ENCODE peak calls at places on chromosomes 13 and 19, in nine cellular contexts. X is NCI-H1048; R is MCF 10A; Z is GM06990; P is neural crest cell; K is activated CD8-positive, alpha-beta T cell treated with anti-CD3 and anti-CD28 coated beads for 36 hours; F is T-helper 2 cell; A is NCI-H1105; Q is WERI-Rb-1. E is an unnamed sample.
A peak's percentile ranks its signal among the peaks of the same experiment; 100 is the strongest.

GRCh38 chr13:89361909-89362308 is 1690.7 kb downstream of the SLITRK5 start:
- DNase-seq in X (no peak), R (peak; percentile 8), Z (no peak), P (no peak), K (no peak), F (no peak), A (no peak), Q (no peak), E (no peak)

GRCh38 chr19:46481947-46482346 is 10.6 kb upstream of the PNMA8A start:
- DNase-seq in X (no peak), R (no peak), Z (no peak), P (no peak), K (no peak), F (no peak), A (no peak), Q (no peak), E (no peak)

GRCh38 chr13:44108345-44108858 is 228.7 kb downstream of the LACC1 start:
- DNase-seq in X (no peak), R (peak; percentile 51), Z (no peak), P (no peak), K (no peak), F (no peak), A (no peak), Q (no peak), E (peak; percentile 77)

GRCh38 chr13:42377640-42378382 is 105.9 kb downstream of the AKAP11 start:
- DNase-seq in X (no peak), R (no peak), Z (peak; percentile 94), P (no peak), K (peak; percentile 58), F (no peak), A (no peak), Q (no peak), E (no peak)

GRCh38 chr19:8045872-8046568 is 6.5 kb upstream of the CCL25 start:
- DNase-seq in X (no peak), R (no peak), Z (no peak), P (no peak), K (no peak), F (no peak), A (no peak), Q (no peak), E (no peak)

GRCh38 chr19:11202488-11203193 is 5.3 kb upstream of the KANK2 start:
- DNase-seq in X (no peak), R (no peak), Z (no peak), P (no peak), K (no peak), F (no peak), A (no peak), Q (peak; percentile 27), E (no peak)

GRCh38 chr13:86464193-86464592 is 665.0 kb upstream of the SLITRK6 start:
- DNase-seq in X (no peak), R (peak; percentile 43), Z (no peak), P (no peak), K (no peak), F (no peak), A (no peak), Q (no peak), E (no peak)

GRCh38 chr19:4909172-4909896 is at the start of gene UHRF1:
- DNase-seq in X (no peak), R (peak; percentile 31), Z (peak; percentile 83), P (peak; percentile 54), K (peak; percentile 83), F (peak; percentile 24), A (peak; percentile 55), Q (peak; percentile 91), E (peak; percentile 65)

GRCh38 chr13:47437411-47437810 is 540.6 kb upstream of the HTR2A start:
- DNase-seq in X (no peak), R (no peak), Z (no peak), P (no peak), K (no peak), F (no peak), A (no peak), Q (no peak), E (no peak)

GRCh38 chr13:99812611-99813010 is 159.0 kb downstream of the ZIC5 start:
- DNase-seq in X (no peak), R (peak; percentile 30), Z (no peak), P (no peak), K (no peak), F (no peak), A (no peak), Q (no peak), E (peak; percentile 54)

GRCh38 chr13:97369269-97369893 is 64.6 kb upstream of the RAP2A start:
- DNase-seq in X (no peak), R (peak; percentile 35), Z (peak; percentile 32), P (no peak), K (no peak), F (no peak), A (no peak), Q (no peak), E (no peak)

GRCh38 chr19:50759886-50760285 is 10.4 kb upstream of the GPR32 start:
- DNase-seq in X (no peak), R (no peak), Z (no peak), P (no peak), K (no peak), F (no peak), A (no peak), Q (no peak), E (peak; percentile 47)

GRCh38 chr13:64278493-64278892 is 2862.8 kb upstream of the PCDH20 start:
- DNase-seq in X (no peak), R (peak; percentile 46), Z (no peak), P (no peak), K (no peak), F (no peak), A (no peak), Q (no peak), E (no peak)

GRCh38 chr13:109746364-109746763 is 40.0 kb downstream of the IRS2 start:
- DNase-seq in X (no peak), R (no peak), Z (no peak), P (no peak), K (no peak), F (no peak), A (no peak), Q (no peak), E (no peak)

GRCh38 chr13:109971745-109972090 is 185.3 kb upstream of the IRS2 start:
- DNase-seq in X (no peak), R (peak; percentile 17), Z (no peak), P (no peak), K (no peak), F (no peak), A (no peak), Q (no peak), E (no peak)

GRCh38 chr19:31113250-31113685 is 236.0 kb downstream of the TSHZ3 start:
- DNase-seq in X (no peak), R (no peak), Z (no peak), P (no peak), K (no peak), F (no peak), A (no peak), Q (no peak), E (no peak)

GRCh38 chr19:33240181-33240771 is 14.6 kb upstream of the SLC7A10 start:
- DNase-seq in X (no peak), R (no peak), Z (no peak), P (no peak), K (no peak), F (no peak), A (no peak), Q (no peak), E (no peak)

GRCh38 chr19:1000095-1000494 is at the start of gene GRIN3B:
- DNase-seq in X (no peak), R (no peak), Z (no peak), P (peak; percentile 54), K (peak; percentile 79), F (peak; percentile 59), A (no peak), Q (peak; percentile 90), E (no peak)

GRCh38 chr13:21118180-21118579 is 56.8 kb upstream of the LATS2 start:
- DNase-seq in X (no peak), R (no peak), Z (no peak), P (no peak), K (no peak), F (no peak), A (no peak), Q (no peak), E (no peak)

GRCh38 chr13:91241249-91241648 is 106.2 kb upstream of the MIR17HG start:
- DNase-seq in X (no peak), R (no peak), Z (no peak), P (no peak), K (no peak), F (no peak), A (no peak), Q (no peak), E (no peak)

GRCh38 chr19:4575267-4575793 is 15.8 kb upstream of the SEMA6B start:
- DNase-seq in X (no peak), R (peak; percentile 93), Z (no peak), P (peak; percentile 47), K (peak; percentile 51), F (no peak), A (no peak), Q (no peak), E (peak; percentile 89)

GRCh38 chr19:55866521-55866920 is 30.2 kb downstream of the NLRP4 start:
- DNase-seq in X (no peak), R (no peak), Z (no peak), P (no peak), K (no peak), F (no peak), A (no peak), Q (no peak), E (no peak)

GRCh38 chr19:31296741-31297390 is 52.4 kb downstream of the TSHZ3 start:
- DNase-seq in X (no peak), R (no peak), Z (no peak), P (no peak), K (no peak), F (no peak), A (no peak), Q (no peak), E (no peak)

GRCh38 chr19:42421101-42421500 is 6.1 kb downstream of the LIPE start:
- DNase-seq in X (no peak), R (no peak), Z (no peak), P (no peak), K (no peak), F (no peak), A (no peak), Q (no peak), E (no peak)

GRCh38 chr13:73708393-73708985 is 425.7 kb downstream of the KLF12 start:
- DNase-seq in X (peak; percentile 14), R (peak; percentile 84), Z (peak; percentile 17), P (peak; percentile 27), K (peak; percentile 66), F (peak; percentile 22), A (peak; percentile 8), Q (peak; percentile 60), E (peak; percentile 52)

GRCh38 chr13:52377898-52378297 is 28.1 kb downstream of the THSD1 start:
- DNase-seq in X (no peak), R (no peak), Z (no peak), P (no peak), K (no peak), F (no peak), A (no peak), Q (no peak), E (no peak)

GRCh38 chr19:32869369-32870153 is at the start of gene SLC7A9:
- DNase-seq in X (no peak), R (no peak), Z (no peak), P (no peak), K (no peak), F (no peak), A (no peak), Q (no peak), E (no peak)

GRCh38 chr19:10603084-10603872 is 16.2 kb upstream of the AP1M2 start:
- DNase-seq in X (no peak), R (no peak), Z (peak; percentile 66), P (no peak), K (peak; percentile 95), F (peak; percentile 48), A (no peak), Q (no peak), E (no peak)

GRCh38 chr13:29858667-29859066 is 8.2 kb upstream of the UBL3 start:
- DNase-seq in X (no peak), R (no peak), Z (no peak), P (no peak), K (no peak), F (no peak), A (no peak), Q (no peak), E (no peak)

GRCh38 chr19:12785431-12786011 is 5.8 kb upstream of the JUNB start:
- DNase-seq in X (no peak), R (no peak), Z (peak; percentile 47), P (no peak), K (no peak), F (no peak), A (no peak), Q (no peak), E (no peak)

GRCh38 chr13:21013682-21014038 is 47.7 kb downstream of the LATS2 start:
- DNase-seq in X (no peak), R (no peak), Z (no peak), P (no peak), K (no peak), F (no peak), A (no peak), Q (no peak), E (no peak)